ENCODE peak calls at places on chromosomes 4 and X, in nine cellular contexts. F is psoas muscle; N is left lung; K is lung; P is neural progenitor cell; U is CD4-positive, CD25-positive, alpha-beta regulatory T cell; B is AG04450; H is pancreas; D is adrenal gland. C is an unnamed sample.

GRCh38 chr4:25523405-25523804 is 132.2 kb upstream of the SLC34A2 start:
- DNase-seq in U (no peak), F (no peak), B (no peak), P (no peak), D (peak; percentile 68), N (no peak), K (no peak), H (peak; percentile 44), C (no peak)

GRCh38 chr4:133865606-133866327 is 335.8 kb downstream of the PABPC4L start:
- DNase-seq in U (no peak), H (no peak), P (peak; percentile 30), K (no peak), B (peak; percentile 91), F (no peak), D (peak; percentile 20), N (no peak), C (no peak)

GRCh38 chrX:49263631-49264030 is 879 bp downstream of the FOXP3 start:
- DNase-seq in K (no peak), D (no peak), H (no peak), P (no peak), N (no peak), F (no peak), U (no peak), B (no peak), C (no peak)

GRCh38 chr4:48780867-48781219 is 764 bp upstream of the FRYL start:
- DNase-seq in K (no peak), H (peak; percentile 52), P (no peak), B (no peak), D (peak; percentile 74), U (peak; percentile 51), F (peak; percentile 18), N (peak; percentile 35), C (no peak)

GRCh38 chr4:155552180-155552579 is 114.5 kb upstream of the GUCY1A1 start:
- DNase-seq in H (no peak), N (no peak), F (no peak), B (peak; percentile 50), P (no peak), D (no peak), U (no peak), K (no peak), C (no peak)

GRCh38 chrX:112083624-112084326 is 1.2 kb upstream of the TRPC5 start:
- DNase-seq in B (no peak), K (no peak), U (no peak), F (no peak), P (peak; percentile 36), N (no peak), H (no peak), D (no peak), C (no peak)

GRCh38 chr4:135371137-135371536 is 1169.5 kb upstream of the PABPC4L start:
- DNase-seq in P (no peak), K (no peak), N (no peak), B (no peak), H (peak; percentile 35), F (no peak), D (peak; percentile 3), U (no peak), C (no peak)

GRCh38 chr4:80922951-80923350 is 107.6 kb upstream of the BMP3 start:
- DNase-seq in N (no peak), U (no peak), D (no peak), P (peak; percentile 2), K (no peak), B (no peak), F (no peak), H (no peak), C (no peak)

GRCh38 chr4:158630893-158631292 is 40.8 kb downstream of the C4orf46 start:
- DNase-seq in D (peak; percentile 17), U (no peak), P (peak; percentile 4), N (no peak), F (no peak), B (no peak), K (no peak), H (no peak), C (no peak)

GRCh38 chr4:86549163-86549788 is 44.8 kb upstream of the PTPN13 start:
- DNase-seq in N (no peak), K (no peak), F (no peak), H (no peak), B (no peak), P (no peak), D (no peak), U (no peak), C (no peak)

GRCh38 chrX:22278375-22278774 is 5.7 kb downstream of the CBLL2 start:
- DNase-seq in H (no peak), F (no peak), D (no peak), U (no peak), P (no peak), K (no peak), B (no peak), N (no peak), C (no peak)

GRCh38 chr4:39635023-39635422 is 3.6 kb downstream of the SMIM14 start:
- DNase-seq in B (no peak), U (no peak), K (peak; percentile 63), N (peak; percentile 52), D (no peak), P (no peak), F (no peak), H (peak; percentile 27), C (no peak)

GRCh38 chr4:39638358-39639239 is at the start of gene SMIM14:
- DNase-seq in K (peak; percentile 97), F (peak; percentile 99), P (peak; percentile 98), U (peak; percentile 81), H (peak; percentile 98), D (peak; percentile 99), N (peak; percentile 98), B (peak; percentile 96), C (peak; percentile 98)

GRCh38 chr4:39641451-39641850 is 2.8 kb upstream of the SMIM14 start:
- DNase-seq in N (no peak), B (no peak), F (no peak), K (no peak), H (no peak), D (no peak), U (no peak), P (peak; percentile 33), C (no peak)

GRCh38 chr4:39637572-39638357 is 900 bp downstream of the SMIM14 start:
- DNase-seq in D (peak; percentile 64), P (peak; percentile 91), N (peak; percentile 65), K (peak; percentile 63), B (no peak), U (peak; percentile 45), H (peak; percentile 47), F (peak; percentile 52), C (peak; percentile 60)

DNA sequence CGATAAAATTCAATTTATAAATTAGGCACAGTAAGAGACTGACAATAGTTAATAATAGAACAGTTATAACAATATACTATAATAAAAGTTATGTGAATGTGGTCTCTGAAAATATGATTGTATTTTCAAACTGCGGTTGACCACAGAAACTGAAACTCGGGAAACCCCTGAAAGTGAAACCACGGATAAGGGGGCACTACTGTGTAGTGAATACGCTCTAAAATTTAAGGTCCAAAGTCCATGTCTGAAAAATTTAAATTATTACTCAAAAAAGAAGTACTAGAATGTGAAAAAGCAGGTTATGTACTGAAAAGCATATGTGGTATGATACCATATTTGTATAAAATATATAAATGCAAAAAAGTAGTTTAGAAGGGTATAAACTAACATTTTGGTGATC is 1.9 kb downstream of the SMIM14 start:
- DNase-seq in D (no peak), H (no peak), U (peak; percentile 3), K (no peak), P (no peak), B (no peak), N (no peak), F (no peak), C (no peak)
- H3K4me3 ChIP-seq in D (peak overlapping the region; percentile 89), H (peak overlapping the region; percentile 93), U (peak overlapping the region; percentile 96), K (no peak overlapping the region), P (peak overlapping the region; percentile 85), B (peak overlapping the region; percentile 70), N (peak overlapping the region; percentile 91), F (peak overlapping the region; percentile 99), C (peak overlapping the region; percentile 98)

DNA sequence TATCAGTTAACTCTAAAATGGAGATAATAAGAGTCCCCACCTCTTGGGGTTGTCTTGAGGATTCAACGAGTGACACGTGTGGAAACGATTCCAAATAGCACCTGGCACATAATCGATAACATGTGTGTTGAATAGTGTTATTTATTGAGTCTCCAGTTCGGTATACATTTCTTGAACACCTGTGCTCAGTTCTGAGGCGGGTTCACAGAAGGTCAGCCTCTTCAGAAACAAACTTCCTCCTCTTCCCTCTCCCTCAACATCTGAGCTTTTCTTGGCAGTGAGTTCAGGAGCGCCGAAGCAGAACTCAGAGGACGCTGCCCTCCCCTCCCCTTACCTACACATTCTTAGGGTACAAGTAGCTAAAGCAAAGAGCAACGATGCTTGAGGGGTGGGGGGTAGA is 934 bp downstream of the PDHA1 start:
- DNase-seq in U (no peak), B (no peak), H (no peak), N (no peak), D (no peak), F (no peak), K (no peak), P (no peak), C (no peak)
- H3K27ac ChIP-seq in U (peak overlapping the region; percentile 79), B (no peak overlapping the region), H (no peak overlapping the region), N (no peak overlapping the region), D (no peak overlapping the region), F (peak overlapping the region; percentile 85), K (no peak overlapping the region), P (no peak overlapping the region), C (peak overlapping the region; percentile 92)

GRCh38 chr4:82473621-82474164 is 43.3 kb downstream of the ENOPH1 start:
- DNase-seq in P (no peak), B (no peak), K (no peak), N (no peak), D (no peak), U (no peak), H (no peak), F (no peak), C (no peak)
- H3K4me3 ChIP-seq in P (no peak overlapping the region), B (no peak overlapping the region), K (no peak overlapping the region), N (no peak overlapping the region), D (no peak overlapping the region), U (no peak overlapping the region), H (no peak overlapping the region), F (no peak overlapping the region), C (no peak overlapping the region)

DNA sequence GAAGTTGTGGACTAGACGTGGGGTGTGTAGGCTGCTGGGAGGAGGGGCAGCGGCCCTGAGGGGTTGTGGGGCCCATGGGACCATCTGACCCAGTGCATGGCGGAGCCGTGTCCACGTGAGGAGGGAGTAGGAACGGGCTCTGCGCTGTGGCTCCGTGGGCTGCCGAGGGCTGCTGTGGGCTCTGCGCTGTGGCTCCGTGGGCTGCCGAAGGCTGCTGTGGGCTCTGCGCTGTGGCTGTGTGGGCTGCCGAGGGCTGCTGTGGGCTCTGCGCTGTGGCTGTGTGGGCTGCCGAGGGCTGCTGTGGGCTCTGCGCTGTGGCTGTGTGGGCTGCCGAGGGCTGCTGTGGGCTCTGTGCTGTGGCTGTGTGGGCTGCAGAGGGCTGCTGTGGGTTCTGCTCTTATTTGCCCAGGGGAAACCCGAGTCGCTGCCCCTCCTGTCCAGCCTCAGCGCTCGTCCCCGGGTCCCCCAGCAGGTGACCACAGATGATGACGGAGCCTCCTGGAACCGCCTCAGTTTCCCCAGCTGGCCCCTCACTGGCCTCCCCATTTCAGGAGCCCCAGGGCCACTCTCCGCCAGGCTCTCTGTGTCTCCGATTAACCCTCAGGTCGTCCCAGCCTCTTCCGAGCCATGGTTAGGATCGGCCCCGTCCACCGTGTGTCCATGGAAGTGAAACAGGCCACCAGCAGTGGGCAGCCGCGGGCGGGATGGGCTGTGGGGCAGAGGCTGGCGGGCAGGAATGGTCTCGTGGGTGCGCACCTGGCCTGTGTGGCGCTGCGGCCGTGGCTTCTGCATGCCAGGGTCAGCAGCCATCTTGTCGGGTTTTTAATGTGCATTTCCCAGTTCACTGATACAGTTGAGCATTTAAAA is 20.0 kb downstream of the PCGF3 start:
- DNase-seq in N (no peak), D (peak; percentile 61), H (no peak), P (no peak), F (no peak), U (no peak), K (no peak), B (no peak), C (no peak)
- H3K27ac ChIP-seq in N (peak overlapping the region; percentile 23), D (peak overlapping the region; percentile 14), H (no peak overlapping the region), P (no peak overlapping the region), F (no peak overlapping the region), U (no peak overlapping the region), K (no peak overlapping the region), B (peak overlapping the region; percentile 80), C (peak overlapping the region; percentile 27)

C was measured in left ventricle myocardium inferior.